ENCODE peak calls at places on chromosomes 5 and 9, in ten cellular contexts. S is mucosa of descending colon, J is lower lobe of right lung, D is heart right ventricle, E is A549, A is WERI-Rb-1, M is lower leg skin, L is pancreas, V is choroid plexus epithelial cell, R is neural progenitor cell. Z is an unnamed sample.

GRCh38 chr9:36764364-36765076 is 191.8 kb downstream of the MELK start:
- DNase-seq in L (no peak), S (no peak), A (peak; percentile 47), M (no peak), D (no peak), J (no peak), R (peak; percentile 23), E (no peak), V (no peak), Z (no peak)

GRCh38 chr9:37178742-37179141 is 58.4 kb downstream of the ZCCHC7 start:
- DNase-seq in J (no peak), M (no peak), R (no peak), A (no peak), L (no peak), D (no peak), V (no peak), S (no peak), E (no peak), Z (no peak)

GRCh38 chr5:69217732-69218568 is 16.7 kb upstream of the CDK7 start:
- DNase-seq in V (peak; percentile 95), D (peak; percentile 99), R (peak; percentile 94), A (peak; percentile 96), S (peak; percentile 94), L (peak; percentile 98), J (peak; percentile 99), E (peak; percentile 96), M (peak; percentile 98), Z (peak; percentile 92)

GRCh38 chr9:74729129-74729710 is 158.5 kb downstream of the TRPM6 start:
- DNase-seq in S (no peak), R (peak; percentile 77), L (no peak), D (no peak), M (no peak), A (peak; percentile 68), E (no peak), J (no peak), V (peak; percentile 39), Z (no peak)

GRCh38 chr5:140303987-140304386 is 1.1 kb upstream of the PFDN1 start:
- DNase-seq in J (no peak), R (no peak), L (no peak), A (no peak), S (no peak), E (no peak), D (no peak), M (no peak), V (no peak), Z (no peak)

GRCh38 chr5:146952168-146952567 is 73.6 kb upstream of the PPP2R2B start:
- DNase-seq in V (no peak), L (no peak), M (no peak), A (no peak), S (no peak), D (no peak), E (no peak), J (no peak), R (peak; percentile 5), Z (no peak)

GRCh38 chr5:73701566-73701965 is 75.6 kb downstream of the ARHGEF28 start:
- DNase-seq in L (no peak), D (no peak), A (no peak), V (peak; percentile 43), J (no peak), R (no peak), M (no peak), E (no peak), S (no peak), Z (no peak)

GRCh38 chr9:7273575-7273974 is 515.8 kb downstream of the KDM4C start:
- DNase-seq in J (no peak), L (no peak), V (peak; percentile 58), S (no peak), M (no peak), A (peak; percentile 24), E (no peak), D (no peak), R (peak; percentile 62), Z (no peak)

GRCh38 chr9:78028926-78029325 is 2.7 kb downstream of the GNAQ start:
- DNase-seq in E (no peak), S (no peak), R (no peak), A (no peak), J (no peak), D (no peak), L (no peak), M (no peak), V (no peak), Z (no peak)

GRCh38 chr9:133238272-133238850 is 29.3 kb upstream of the OBP2B start:
- DNase-seq in M (peak; percentile 76), A (no peak), S (peak; percentile 92), J (peak; percentile 90), E (peak; percentile 88), R (peak; percentile 81), V (peak; percentile 38), D (peak; percentile 93), L (no peak), Z (no peak)

GRCh38 chr9:130172858-130173461 is 756 bp downstream of the NCS1 start:
- DNase-seq in E (peak; percentile 42), D (no peak), V (no peak), J (no peak), L (peak; percentile 70), S (no peak), M (no peak), A (peak; percentile 53), R (peak; percentile 60), Z (peak; percentile 67)

GRCh38 chr5:13930721-13931246 is 13.7 kb downstream of the DNAH5 start:
- DNase-seq in J (no peak), S (no peak), D (no peak), E (no peak), V (no peak), L (no peak), M (no peak), A (no peak), R (no peak), Z (no peak)

GRCh38 chr9:137580958-137581331 is 2.2 kb upstream of the DPH7 start:
- DNase-seq in L (no peak), M (no peak), A (no peak), R (no peak), D (no peak), E (no peak), S (no peak), V (no peak), J (no peak), Z (no peak)

GRCh38 chr9:137581361-137582285 is 2.9 kb upstream of the DPH7 start:
- DNase-seq in A (no peak), D (no peak), L (no peak), E (no peak), R (no peak), V (no peak), M (no peak), J (no peak), S (no peak), Z (no peak)

GRCh38 chr9:137583957-137584356 is 5.2 kb upstream of the DPH7 start:
- DNase-seq in L (no peak), M (no peak), R (no peak), S (no peak), A (no peak), E (no peak), V (no peak), D (no peak), J (no peak), Z (no peak)

GRCh38 chr9:137583347-137583746 is 4.6 kb upstream of the DPH7 start:
- DNase-seq in R (no peak), V (no peak), D (no peak), S (no peak), L (no peak), E (no peak), J (no peak), M (no peak), A (no peak), Z (no peak)

GRCh38 chr9:137582286-137582860 is 3.6 kb upstream of the DPH7 start:
- DNase-seq in M (no peak), E (no peak), J (peak; percentile 46), S (no peak), L (no peak), A (peak; percentile 54), V (no peak), R (peak; percentile 57), D (no peak), Z (no peak)
- TF ChIP-seq CTCF in M (no peak), E (peak; percentile 36), J (peak; percentile 31), S (no peak), L (no peak), A (peak; percentile 52), V (peak; percentile 45), R (peak; percentile 61), D (peak; percentile 23), Z (no peak)

GRCh38 chr9:117624106-117624505 is 80.1 kb upstream of the TLR4 start:
- DNase-seq in S (no peak), V (peak; percentile 14), M (no peak), R (no peak), A (no peak), L (no peak), D (no peak), E (no peak), J (no peak), Z (no peak)

GRCh38 chr9:117616436-117616835 is 87.8 kb upstream of the TLR4 start:
- DNase-seq in L (no peak), E (no peak), J (no peak), R (no peak), D (no peak), V (no peak), M (no peak), A (peak; percentile 87), S (no peak), Z (no peak)

GRCh38 chr9:117625154-117625553 is 79.0 kb upstream of the TLR4 start:
- DNase-seq in S (no peak), V (no peak), L (no peak), E (no peak), A (no peak), D (no peak), M (no peak), R (no peak), J (no peak), Z (no peak)

DNA sequence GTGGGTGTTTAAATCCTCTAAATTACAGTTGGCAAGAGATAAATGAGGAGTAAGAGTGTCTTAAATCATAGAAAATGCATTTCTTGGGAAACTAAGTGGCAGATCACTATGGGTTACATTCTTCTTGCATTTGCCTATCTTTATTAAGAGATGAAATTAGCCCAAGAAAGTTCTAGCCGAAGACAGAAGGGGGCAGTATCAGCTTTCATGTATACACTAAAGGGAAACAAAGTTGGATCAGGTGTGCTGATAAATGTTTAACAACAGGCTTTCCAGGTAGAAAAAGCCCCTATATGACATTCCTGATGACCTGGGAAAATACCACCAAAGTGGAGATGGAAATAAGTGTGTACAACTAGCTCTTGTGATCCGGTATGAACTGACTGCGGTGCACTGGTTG is 81.9 kb upstream of the TLR4 start:
- DNase-seq in R (peak; percentile 33), D (no peak), E (no peak), S (peak; percentile 18), L (no peak), J (no peak), V (peak; percentile 8), M (no peak), A (no peak), Z (no peak)
- TF ChIP-seq CTCF in R (peak; percentile 60), D (no peak), E (no peak), S (no peak), L (no peak), J (no peak), V (peak; percentile 33), M (no peak), A (no peak), Z (no peak)

GRCh38 chr5:94111209-94112004 is 370.0 kb upstream of the POU5F2 start:
- DNase-seq in V (peak; percentile 97), J (peak; percentile 97), L (peak; percentile 96), D (peak; percentile 93), R (peak; percentile 89), E (peak; percentile 94), A (peak; percentile 96), M (peak; percentile 96), S (peak; percentile 97), Z (peak; percentile 93)
- TF ChIP-seq CTCF in V (peak; percentile 35), J (peak; percentile 36), L (no peak), D (no peak), R (peak; percentile 38), E (no peak), A (peak; percentile 11), M (no peak), S (no peak), Z (no peak)

GRCh38 chr5:626850-627249 is 14.7 kb downstream of the CEP72 start:
- DNase-seq in A (no peak), J (no peak), R (no peak), S (no peak), M (no peak), D (no peak), V (peak; percentile 56), E (no peak), L (no peak), Z (no peak)
- TF ChIP-seq CTCF in A (no peak), J (no peak), R (no peak), S (no peak), M (no peak), D (no peak), V (peak; percentile 34), E (no peak), L (no peak), Z (no peak)